ENCODE peak calls at places on chromosomes 4 and X, in nine cellular contexts. Y, I, E, J, V, L, K, X and G are unnamed samples.

GRCh38 chr4:80471701-80472100 is 136.2 kb downstream of the CFAP299 start:
- DNase-seq in V (no peak), E (peak; percentile 27), I (peak; percentile 11), X (no peak), Y (no peak), J (peak; percentile 67), L (peak; percentile 52), K (no peak), G (no peak)

GRCh38 chr4:126242679-126243390 is 928.1 kb downstream of the FAT4 start:
- DNase-seq in L (no peak), E (no peak), V (no peak), Y (peak; percentile 36), X (no peak), I (peak; percentile 43), K (peak; percentile 56), J (no peak), G (no peak)

GRCh38 chr4:99593781-99594636 is 19.4 kb downstream of the MTTP start:
- DNase-seq in L (no peak), V (no peak), Y (no peak), X (no peak), J (no peak), K (no peak), I (no peak), E (no peak), G (no peak)

GRCh38 chr4:3518511-3518880 is 13.7 kb downstream of the LRPAP1 start:
- DNase-seq in K (no peak), I (no peak), J (no peak), E (no peak), X (no peak), Y (no peak), L (peak; percentile 27), V (no peak), G (no peak)

GRCh38 chrX:19334945-19335626 is 8.6 kb upstream of the PDHA1 start:
- DNase-seq in X (peak; percentile 82), I (peak; percentile 10), L (no peak), Y (no peak), E (no peak), V (peak; percentile 40), J (peak; percentile 19), K (no peak), G (peak; percentile 20)

GRCh38 chr4:4671774-4672349 is 130.0 kb upstream of the STX18 start:
- DNase-seq in J (peak; percentile 54), X (no peak), L (no peak), K (no peak), E (no peak), V (no peak), I (no peak), Y (no peak), G (no peak)

GRCh38 chr4:95547708-95548471 is 883 bp downstream of the UNC5C start:
- DNase-seq in E (no peak), K (no peak), V (no peak), J (no peak), I (peak; percentile 54), Y (peak; percentile 33), L (no peak), X (peak; percentile 48), G (peak; percentile 0)

GRCh38 chr4:180784940-180785339 is 1458.3 kb upstream of the TENM3 start:
- DNase-seq in I (no peak), V (no peak), J (no peak), L (no peak), E (no peak), Y (no peak), K (no peak), X (no peak), G (no peak)

GRCh38 chr4:77358315-77358928 is 201.4 kb downstream of the CCNG2 start:
- DNase-seq in L (no peak), X (peak; percentile 29), K (no peak), V (peak; percentile 16), I (peak; percentile 52), Y (peak; percentile 65), J (peak; percentile 40), E (peak; percentile 29), G (peak; percentile 69)

GRCh38 chrX:69600182-69600581 is 15.7 kb upstream of the EDA start:
- DNase-seq in J (no peak), Y (no peak), I (no peak), E (no peak), X (no peak), V (no peak), L (no peak), K (no peak), G (no peak)

GRCh38 chr4:22508376-22508775 is 7.5 kb downstream of the ADGRA3 start:
- DNase-seq in L (no peak), X (no peak), I (no peak), K (no peak), E (no peak), V (no peak), J (peak; percentile 49), Y (peak; percentile 22), G (no peak)

GRCh38 chr4:38612996-38613395 is 51.0 kb upstream of the KLF3 start:
- DNase-seq in X (no peak), L (no peak), V (no peak), E (no peak), Y (peak; percentile 48), J (no peak), I (peak; percentile 29), K (no peak), G (peak; percentile 41)

GRCh38 chrX:39854772-39855747 is 242.7 kb downstream of the BCOR start:
- DNase-seq in L (no peak), X (peak; percentile 88), I (no peak), Y (no peak), K (no peak), V (no peak), E (no peak), J (no peak), G (no peak)

GRCh38 chr4:182238355-182238931 is 4.8 kb upstream of the TENM3 start:
- DNase-seq in X (no peak), I (no peak), J (peak; percentile 48), V (no peak), E (no peak), L (no peak), K (no peak), Y (no peak), G (no peak)

GRCh38 chr4:180031330-180031729 is 2211.9 kb upstream of the TENM3 start:
- DNase-seq in X (no peak), J (no peak), L (no peak), I (no peak), V (no peak), K (no peak), Y (no peak), E (no peak), G (no peak)

GRCh38 chr4:128583753-128584712 is 225.5 kb upstream of the JADE1 start:
- DNase-seq in J (no peak), L (no peak), X (no peak), I (peak; percentile 64), K (no peak), V (no peak), Y (peak; percentile 53), E (peak; percentile 89), G (peak; percentile 56)

GRCh38 chr4:87060957-87061356 is 126.1 kb downstream of the AFF1 start:
- DNase-seq in K (no peak), I (no peak), J (peak; percentile 88), L (no peak), Y (no peak), E (no peak), X (no peak), V (peak; percentile 56), G (peak; percentile 68)

GRCh38 chr4:156710571-156711195 is 260.9 kb downstream of the PDGFC start:
- DNase-seq in V (no peak), Y (peak; percentile 54), K (no peak), J (peak; percentile 44), E (no peak), X (no peak), L (no peak), I (no peak), G (peak; percentile 28)

GRCh38 chr4:173834151-173834550 is 304.1 kb upstream of the HAND2 start:
- DNase-seq in J (peak; percentile 7), L (no peak), E (no peak), K (no peak), I (peak; percentile 32), V (peak; percentile 13), Y (peak; percentile 56), X (peak; percentile 12), G (peak; percentile 2)
- TF ChIP-seq CTCF in J (peak; percentile 6), L (no peak), E (no peak), K (no peak), I (peak; percentile 23), V (peak; percentile 14), Y (no peak), X (no peak), G (no peak)

DNA sequence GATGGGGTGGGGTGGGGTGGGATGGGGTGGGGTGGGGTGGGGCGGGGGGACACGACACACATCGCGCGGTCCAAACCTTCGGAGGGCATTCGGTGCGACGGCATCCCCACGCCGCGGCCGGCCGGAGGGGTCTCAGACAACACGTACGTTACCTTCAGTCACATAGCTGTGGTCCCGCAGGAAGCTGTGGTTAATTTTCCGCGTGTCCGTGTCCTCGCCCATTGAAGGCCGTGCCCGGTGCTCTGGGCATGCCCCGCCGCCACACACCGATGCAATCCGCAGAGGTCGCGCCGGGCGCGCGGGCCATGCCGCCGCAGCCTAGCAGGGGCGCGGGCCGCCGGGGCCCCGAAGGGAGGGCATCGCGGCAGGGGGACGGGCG is 417 bp downstream of the PPP2R2C start:
- DNase-seq in I (no peak), Y (no peak), E (no peak), J (no peak), X (no peak), L (no peak), V (no peak), K (peak; percentile 11), G (no peak)
- H3K4me3 ChIP-seq in I (peak overlapping the region; percentile 13), Y (no peak overlapping the region), E (no peak overlapping the region), J (no peak overlapping the region), X (no peak overlapping the region), L (no peak overlapping the region), V (peak overlapping the region; percentile 73), K (peak overlapping the region; percentile 69), G (no peak overlapping the region)

GRCh38 chr4:139184129-139184528 is 7.1 kb upstream of the ELF2 start:
- DNase-seq in V (no peak), X (peak; percentile 61), L (no peak), K (no peak), I (peak; percentile 64), E (no peak), J (peak; percentile 70), Y (peak; percentile 80), G (peak; percentile 71)
- TF ChIP-seq CTCF in V (no peak), X (no peak), L (no peak), K (no peak), I (peak; percentile 28), E (no peak), J (peak; percentile 50), Y (peak; percentile 33), G (peak; percentile 17)

GRCh38 chr4:105240037-105240436 is 93.4 kb downstream of the TET2 start:
- DNase-seq in I (no peak), V (no peak), X (no peak), J (no peak), K (no peak), E (no peak), L (no peak), Y (no peak), G (no peak)

GRCh38 chr4:105236917-105237311 is 90.2 kb downstream of the TET2 start:
- DNase-seq in J (no peak), L (no peak), K (no peak), V (no peak), E (no peak), X (no peak), Y (no peak), I (no peak), G (no peak)

GRCh38 chr4:105234582-105234981 is 87.9 kb downstream of the TET2 start:
- DNase-seq in X (no peak), E (no peak), V (no peak), Y (no peak), K (no peak), L (no peak), I (no peak), J (no peak), G (no peak)

GRCh38 chr4:105232374-105232773 is 85.7 kb downstream of the TET2 start:
- DNase-seq in I (no peak), L (no peak), J (peak; percentile 23), E (no peak), V (no peak), Y (no peak), K (no peak), X (no peak), G (no peak)

GRCh38 chr4:105236202-105236916 is 89.7 kb downstream of the TET2 start:
- DNase-seq in X (no peak), J (no peak), Y (no peak), I (no peak), L (no peak), K (no peak), V (no peak), E (no peak), G (no peak)
- H3K4me3 ChIP-seq in X (no peak overlapping the region), J (no peak overlapping the region), Y (no peak overlapping the region), I (no peak overlapping the region), L (no peak overlapping the region), K (no peak overlapping the region), V (no peak overlapping the region), E (no peak overlapping the region), G (no peak overlapping the region)